ENCODE peak calls at places on chromosomes 2 and 18, in four cellular contexts. T is thyroid gland, E is fibroblast of mammary gland, R is fibroblast of lung. H is an unnamed sample.

GRCh38 chr2:64982311-64982857 is 6.8 kb upstream of the SLC1A4 start:
- DNase-seq in E (no peak), R (no peak), T (no peak), H (no peak)

GRCh38 chr2:152062130-152063091 is 36.4 kb downstream of the CACNB4 start:
- DNase-seq in R (peak; percentile 14), E (peak; percentile 90), T (no peak), H (no peak)

GRCh38 chr18:2050702-2051201 is 520.6 kb downstream of the METTL4 start:
- DNase-seq in R (no peak), E (no peak), T (no peak), H (no peak)

GRCh38 chr2:121491566-121491965 is 39.1 kb upstream of the RNU4ATAC start:
- DNase-seq in R (no peak), E (no peak), T (no peak), H (no peak)

GRCh38 chr18:7609617-7610016 is 42.5 kb downstream of the PTPRM start:
- DNase-seq in T (no peak), R (no peak), E (no peak), H (no peak)

GRCh38 chr2:122741403-122741802 is 986.0 kb downstream of the TSN start:
- DNase-seq in T (no peak), E (no peak), R (no peak), H (no peak)

GRCh38 chr2:120937736-120938131 is 202.1 kb downstream of the GLI2 start:
- DNase-seq in T (no peak), E (peak; percentile 54), R (peak; percentile 59), H (no peak)

GRCh38 chr18:63799164-63799563 is 23.9 kb downstream of the SERPINB7 start:
- DNase-seq in R (no peak), E (no peak), T (no peak), H (no peak)

GRCh38 chr2:42268528-42269151 is 92.4 kb downstream of the COX7A2L start:
- DNase-seq in E (peak; percentile 40), T (no peak), R (no peak), H (no peak)

GRCh38 chr2:109216332-109216731 is 87.3 kb downstream of the SH3RF3 start:
- DNase-seq in R (no peak), E (no peak), T (peak; percentile 74), H (no peak)
- TF ChIP-seq CTCF in R (no peak), E (no peak), T (no peak), H (no peak)

GRCh38 chr2:2782007-2782406 is 450.9 kb upstream of the MYT1L start:
- DNase-seq in E (no peak), T (no peak), R (no peak), H (no peak)

GRCh38 chr2:2777213-2777612 is 446.1 kb upstream of the MYT1L start:
- DNase-seq in E (no peak), T (no peak), R (no peak), H (no peak)

GRCh38 chr2:2775018-2775417 is 443.9 kb upstream of the MYT1L start:
- DNase-seq in E (no peak), T (no peak), R (no peak), H (no peak)

GRCh38 chr2:2777876-2778275 is 446.8 kb upstream of the MYT1L start:
- DNase-seq in R (no peak), T (no peak), E (no peak), H (no peak)

GRCh38 chr2:2779727-2780126 is 448.7 kb upstream of the MYT1L start:
- DNase-seq in T (no peak), R (no peak), E (no peak), H (no peak)
- TF ChIP-seq CTCF in T (no peak), R (no peak), E (no peak), H (no peak)

GRCh38 chr2:168635065-168635577 is 167.3 kb upstream of the NOSTRIN start:
- DNase-seq in E (peak; percentile 72), R (peak; percentile 79), T (peak; percentile 64), H (no peak)
- TF ChIP-seq CTCF in E (no peak), R (no peak), T (no peak), H (no peak)

GRCh38 chr2:75606851-75607798 is 39.5 kb upstream of the MRPL19 start:
- DNase-seq in R (no peak), T (no peak), E (peak; percentile 90), H (no peak)

GRCh38 chr2:75603477-75603876 is 42.7 kb upstream of the EVA1A start:
- DNase-seq in R (no peak), E (peak; percentile 42), T (no peak), H (no peak)

GRCh38 chr2:75604479-75604878 is 42.1 kb upstream of the MRPL19 start:
- DNase-seq in R (no peak), T (peak; percentile 11), E (peak; percentile 52), H (no peak)

GRCh38 chr2:75607988-75608683 is 38.4 kb upstream of the MRPL19 start:
- DNase-seq in T (peak; percentile 37), E (no peak), R (no peak), H (no peak)

DNA sequence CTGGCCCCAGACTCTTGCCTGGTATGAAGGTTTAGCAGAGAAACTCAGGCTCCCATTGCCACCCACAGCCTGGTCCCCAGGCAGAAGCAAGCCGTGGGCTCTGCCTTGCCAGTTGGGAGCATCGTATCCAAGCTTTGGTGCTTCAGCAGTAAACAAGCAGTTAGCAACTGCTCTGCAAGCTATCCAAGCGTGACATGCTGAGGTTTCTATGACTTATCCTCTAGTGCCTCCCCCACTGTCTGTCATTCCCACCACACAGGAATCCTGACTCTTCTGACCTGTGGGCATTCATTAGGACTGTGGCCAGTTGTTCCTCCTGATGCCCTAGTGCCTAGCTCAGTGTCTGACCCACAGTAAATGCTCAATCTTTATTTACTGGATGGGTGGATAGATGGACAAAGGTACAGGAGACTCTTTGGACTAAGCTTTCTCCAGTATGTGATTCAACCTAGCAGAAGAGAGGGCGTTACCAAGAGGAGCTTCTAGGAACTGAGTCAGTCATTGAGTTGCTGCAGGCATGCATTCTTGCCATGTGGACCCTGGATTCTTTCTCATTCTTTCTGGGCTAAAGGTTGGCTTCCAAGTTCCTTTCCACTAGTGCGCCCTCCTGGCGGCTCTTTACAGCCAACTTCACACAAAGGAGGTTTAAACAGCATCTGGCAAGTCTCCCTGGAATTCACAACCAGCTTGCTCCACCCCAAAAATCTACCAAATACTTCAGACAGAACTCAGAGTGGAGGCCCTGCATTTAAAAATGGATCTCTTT is 40.6 kb upstream of the MRPL19 start:
- DNase-seq in E (peak; percentile 98), T (peak; percentile 74), R (peak; percentile 85), H (no peak)
- TF ChIP-seq CTCF in E (peak; percentile 50), T (no peak), R (peak; percentile 34), H (no peak)

DNA sequence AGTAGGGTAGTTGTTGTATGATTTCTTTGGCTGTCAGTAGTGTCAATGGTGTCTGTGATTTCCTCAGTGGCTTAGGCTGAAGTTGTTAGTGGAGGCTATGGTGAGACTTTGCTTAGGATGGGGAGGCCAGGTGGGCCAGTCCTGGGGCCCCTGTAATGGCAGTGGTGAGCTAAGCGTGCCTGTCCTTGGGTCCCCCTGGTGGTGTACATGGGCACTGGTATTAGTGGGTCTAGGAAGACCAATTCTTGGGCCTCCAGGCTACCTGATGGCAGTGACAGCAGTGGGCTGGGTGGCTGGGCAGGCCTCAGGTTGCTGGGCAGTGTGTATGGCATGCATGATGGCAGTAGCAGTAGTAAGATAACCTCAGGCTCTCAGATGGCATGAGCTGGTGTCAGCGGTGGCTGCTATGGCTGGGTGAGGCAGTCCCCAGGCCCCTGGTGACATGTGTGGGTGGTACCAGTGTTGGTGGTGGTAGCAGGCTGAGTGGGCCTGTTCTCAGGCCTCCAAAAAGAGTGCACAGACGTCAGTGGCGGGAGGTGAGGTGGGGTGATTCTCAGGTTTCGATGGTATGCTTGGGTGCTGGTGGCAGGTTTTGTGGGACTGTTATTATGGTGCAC is 103.2 kb downstream of the KLHL14 start:
- DNase-seq in T (no peak), E (no peak), R (no peak), H (no peak)
- TF ChIP-seq CTCF in T (no peak), E (peak; percentile 15), R (no peak), H (no peak)

H was measured in glutamatergic neuron.